ENCODE peak calls at places on chromosomes 12 and 14, in ten cellular contexts. One of them, this sample, is unnamed.

GRCh38 chr14:35643513-35643912 is 109.5 kb downstream of the INSM2 start:
- DNase-seq in glutamatergic neuron: no peak
- DNase-seq in A549: no peak
- DNase-seq in renal cortical epithelial cell: no peak
- DNase-seq in heart right ventricle: no peak
- DNase-seq in NCI-H146: no peak
- DNase-seq in activated CD8-positive, alpha-beta memory T cell treated with anti-CD3 and anti-CD28 coated beads for 4 hours: no peak
- DNase-seq in activated T-helper 1 cell treated with anti-CD3 and anti-CD28 coated beads, Interleukin-2, amount 50 U/mL, for 16 hours: no peak
- DNase-seq in activated CD8-positive, alpha-beta T cell treated with anti-CD3 and anti-CD28 coated beads, Interleukin-2, amount 10 ng/mL, durations not matched to agents 7 days and 5 days: no peak
- DNase-seq in NCI-H748 treated with DMSO at 0.1 percent for 48 hours: no peak
- DNase-seq in this sample: no peak

GRCh38 chr12:15532364-15532977 is 210.2 kb downstream of the PTPRO start:
- DNase-seq in NCI-H748 treated with DMSO at 0.1 percent for 48 hours: no peak
- DNase-seq in activated CD8-positive, alpha-beta T cell treated with anti-CD3 and anti-CD28 coated beads, Interleukin-2, amount 10 ng/mL, durations not matched to agents 7 days and 5 days: peak
- DNase-seq in heart right ventricle: no peak
- DNase-seq in activated T-helper 1 cell treated with anti-CD3 and anti-CD28 coated beads, Interleukin-2, amount 50 U/mL, for 16 hours: no peak
- DNase-seq in A549: peak
- DNase-seq in glutamatergic neuron: no peak
- DNase-seq in NCI-H146: peak
- DNase-seq in renal cortical epithelial cell: peak
- DNase-seq in activated CD8-positive, alpha-beta memory T cell treated with anti-CD3 and anti-CD28 coated beads for 4 hours: no peak
- DNase-seq in this sample: peak

GRCh38 chr12:66409195-66409871 is 107.0 kb downstream of the HELB start:
- DNase-seq in NCI-H748 treated with DMSO at 0.1 percent for 48 hours: no peak
- DNase-seq in activated T-helper 1 cell treated with anti-CD3 and anti-CD28 coated beads, Interleukin-2, amount 50 U/mL, for 16 hours: no peak
- DNase-seq in NCI-H146: no peak
- DNase-seq in renal cortical epithelial cell: peak
- DNase-seq in activated CD8-positive, alpha-beta memory T cell treated with anti-CD3 and anti-CD28 coated beads for 4 hours: no peak
- DNase-seq in heart right ventricle: no peak
- DNase-seq in A549: peak
- DNase-seq in activated CD8-positive, alpha-beta T cell treated with anti-CD3 and anti-CD28 coated beads, Interleukin-2, amount 10 ng/mL, durations not matched to agents 7 days and 5 days: peak
- DNase-seq in glutamatergic neuron: no peak
- DNase-seq in this sample: peak

GRCh38 chr14:97282644-97283403 is 485.6 kb downstream of the VRK1 start:
- DNase-seq in heart right ventricle: no peak
- DNase-seq in NCI-H146: no peak
- DNase-seq in NCI-H748 treated with DMSO at 0.1 percent for 48 hours: no peak
- DNase-seq in A549: no peak
- DNase-seq in activated CD8-positive, alpha-beta memory T cell treated with anti-CD3 and anti-CD28 coated beads for 4 hours: no peak
- DNase-seq in glutamatergic neuron: no peak
- DNase-seq in activated T-helper 1 cell treated with anti-CD3 and anti-CD28 coated beads, Interleukin-2, amount 50 U/mL, for 16 hours: no peak
- DNase-seq in renal cortical epithelial cell: no peak
- DNase-seq in activated CD8-positive, alpha-beta T cell treated with anti-CD3 and anti-CD28 coated beads, Interleukin-2, amount 10 ng/mL, durations not matched to agents 7 days and 5 days: no peak
- DNase-seq in this sample: no peak

GRCh38 chr14:54713364-54713763 is 146.4 kb downstream of the SAMD4A start:
- DNase-seq in activated CD8-positive, alpha-beta memory T cell treated with anti-CD3 and anti-CD28 coated beads for 4 hours: no peak
- DNase-seq in NCI-H146: no peak
- DNase-seq in NCI-H748 treated with DMSO at 0.1 percent for 48 hours: no peak
- DNase-seq in activated T-helper 1 cell treated with anti-CD3 and anti-CD28 coated beads, Interleukin-2, amount 50 U/mL, for 16 hours: no peak
- DNase-seq in A549: no peak
- DNase-seq in renal cortical epithelial cell: no peak
- DNase-seq in glutamatergic neuron: no peak
- DNase-seq in activated CD8-positive, alpha-beta T cell treated with anti-CD3 and anti-CD28 coated beads, Interleukin-2, amount 10 ng/mL, durations not matched to agents 7 days and 5 days: no peak
- DNase-seq in heart right ventricle: no peak
- DNase-seq in this sample: no peak

GRCh38 chr14:33754264-33754663 is 196.6 kb downstream of the EGLN3 start:
- DNase-seq in activated CD8-positive, alpha-beta T cell treated with anti-CD3 and anti-CD28 coated beads, Interleukin-2, amount 10 ng/mL, durations not matched to agents 7 days and 5 days: no peak
- DNase-seq in activated CD8-positive, alpha-beta memory T cell treated with anti-CD3 and anti-CD28 coated beads for 4 hours: no peak
- DNase-seq in activated T-helper 1 cell treated with anti-CD3 and anti-CD28 coated beads, Interleukin-2, amount 50 U/mL, for 16 hours: no peak
- DNase-seq in A549: no peak
- DNase-seq in glutamatergic neuron: no peak
- DNase-seq in NCI-H146: no peak
- DNase-seq in NCI-H748 treated with DMSO at 0.1 percent for 48 hours: no peak
- DNase-seq in heart right ventricle: no peak
- DNase-seq in renal cortical epithelial cell: peak
- DNase-seq in this sample: no peak

GRCh38 chr12:109687250-109687649 is 26.4 kb upstream of the FAM222A start:
- DNase-seq in NCI-H748 treated with DMSO at 0.1 percent for 48 hours: no peak
- DNase-seq in NCI-H146: no peak
- DNase-seq in activated T-helper 1 cell treated with anti-CD3 and anti-CD28 coated beads, Interleukin-2, amount 50 U/mL, for 16 hours: no peak
- DNase-seq in A549: no peak
- DNase-seq in activated CD8-positive, alpha-beta T cell treated with anti-CD3 and anti-CD28 coated beads, Interleukin-2, amount 10 ng/mL, durations not matched to agents 7 days and 5 days: no peak
- DNase-seq in heart right ventricle: no peak
- DNase-seq in glutamatergic neuron: no peak
- DNase-seq in renal cortical epithelial cell: no peak
- DNase-seq in activated CD8-positive, alpha-beta memory T cell treated with anti-CD3 and anti-CD28 coated beads for 4 hours: no peak
- DNase-seq in this sample: no peak

GRCh38 chr14:73462815-73463214 is 4.5 kb upstream of the NUMB start:
- DNase-seq in activated CD8-positive, alpha-beta memory T cell treated with anti-CD3 and anti-CD28 coated beads for 4 hours: no peak
- DNase-seq in NCI-H748 treated with DMSO at 0.1 percent for 48 hours: no peak
- DNase-seq in glutamatergic neuron: no peak
- DNase-seq in A549: no peak
- DNase-seq in heart right ventricle: no peak
- DNase-seq in NCI-H146: no peak
- DNase-seq in activated T-helper 1 cell treated with anti-CD3 and anti-CD28 coated beads, Interleukin-2, amount 50 U/mL, for 16 hours: no peak
- DNase-seq in renal cortical epithelial cell: no peak
- DNase-seq in activated CD8-positive, alpha-beta T cell treated with anti-CD3 and anti-CD28 coated beads, Interleukin-2, amount 10 ng/mL, durations not matched to agents 7 days and 5 days: no peak
- DNase-seq in this sample: peak

GRCh38 chr12:120264511-120265202 is 873 bp downstream of the PXN start:
- DNase-seq in NCI-H748 treated with DMSO at 0.1 percent for 48 hours: no peak
- DNase-seq in heart right ventricle: no peak
- DNase-seq in A549: no peak
- DNase-seq in NCI-H146: no peak
- DNase-seq in activated T-helper 1 cell treated with anti-CD3 and anti-CD28 coated beads, Interleukin-2, amount 50 U/mL, for 16 hours: no peak
- DNase-seq in activated CD8-positive, alpha-beta memory T cell treated with anti-CD3 and anti-CD28 coated beads for 4 hours: no peak
- DNase-seq in glutamatergic neuron: no peak
- DNase-seq in renal cortical epithelial cell: no peak
- DNase-seq in activated CD8-positive, alpha-beta T cell treated with anti-CD3 and anti-CD28 coated beads, Interleukin-2, amount 10 ng/mL, durations not matched to agents 7 days and 5 days: no peak
- DNase-seq in this sample: no peak

GRCh38 chr14:46820291-46820690 is 168.7 kb upstream of the RPL10L start:
- DNase-seq in heart right ventricle: no peak
- DNase-seq in NCI-H146: no peak
- DNase-seq in glutamatergic neuron: no peak
- DNase-seq in activated CD8-positive, alpha-beta T cell treated with anti-CD3 and anti-CD28 coated beads, Interleukin-2, amount 10 ng/mL, durations not matched to agents 7 days and 5 days: no peak
- DNase-seq in renal cortical epithelial cell: no peak
- DNase-seq in activated CD8-positive, alpha-beta memory T cell treated with anti-CD3 and anti-CD28 coated beads for 4 hours: no peak
- DNase-seq in A549: no peak
- DNase-seq in activated T-helper 1 cell treated with anti-CD3 and anti-CD28 coated beads, Interleukin-2, amount 50 U/mL, for 16 hours: no peak
- DNase-seq in NCI-H748 treated with DMSO at 0.1 percent for 48 hours: no peak
- DNase-seq in this sample: no peak

GRCh38 chr12:54390668-54391551 is 6.4 kb upstream of the ZNF385A start:
- DNase-seq in heart right ventricle: peak
- DNase-seq in NCI-H146: peak
- DNase-seq in activated T-helper 1 cell treated with anti-CD3 and anti-CD28 coated beads, Interleukin-2, amount 50 U/mL, for 16 hours: peak
- DNase-seq in A549: no peak
- DNase-seq in NCI-H748 treated with DMSO at 0.1 percent for 48 hours: peak
- DNase-seq in glutamatergic neuron: peak
- DNase-seq in activated CD8-positive, alpha-beta T cell treated with anti-CD3 and anti-CD28 coated beads, Interleukin-2, amount 10 ng/mL, durations not matched to agents 7 days and 5 days: peak
- DNase-seq in activated CD8-positive, alpha-beta memory T cell treated with anti-CD3 and anti-CD28 coated beads for 4 hours: peak
- DNase-seq in renal cortical epithelial cell: no peak
- DNase-seq in this sample: peak

GRCh38 chr12:118617922-118618450 is 241.6 kb downstream of the SUDS3 start:
- DNase-seq in activated T-helper 1 cell treated with anti-CD3 and anti-CD28 coated beads, Interleukin-2, amount 50 U/mL, for 16 hours: no peak
- DNase-seq in NCI-H146: no peak
- DNase-seq in activated CD8-positive, alpha-beta memory T cell treated with anti-CD3 and anti-CD28 coated beads for 4 hours: no peak
- DNase-seq in NCI-H748 treated with DMSO at 0.1 percent for 48 hours: no peak
- DNase-seq in renal cortical epithelial cell: no peak
- DNase-seq in activated CD8-positive, alpha-beta T cell treated with anti-CD3 and anti-CD28 coated beads, Interleukin-2, amount 10 ng/mL, durations not matched to agents 7 days and 5 days: no peak
- DNase-seq in glutamatergic neuron: no peak
- DNase-seq in heart right ventricle: no peak
- DNase-seq in A549: no peak
- DNase-seq in this sample: peak

GRCh38 chr14:63248211-63248610 is 44.0 kb downstream of the RHOJ start:
- DNase-seq in activated CD8-positive, alpha-beta memory T cell treated with anti-CD3 and anti-CD28 coated beads for 4 hours: no peak
- DNase-seq in NCI-H748 treated with DMSO at 0.1 percent for 48 hours: no peak
- DNase-seq in activated CD8-positive, alpha-beta T cell treated with anti-CD3 and anti-CD28 coated beads, Interleukin-2, amount 10 ng/mL, durations not matched to agents 7 days and 5 days: no peak
- DNase-seq in A549: no peak
- DNase-seq in heart right ventricle: no peak
- DNase-seq in glutamatergic neuron: no peak
- DNase-seq in NCI-H146: no peak
- DNase-seq in activated T-helper 1 cell treated with anti-CD3 and anti-CD28 coated beads, Interleukin-2, amount 50 U/mL, for 16 hours: no peak
- DNase-seq in renal cortical epithelial cell: no peak
- DNase-seq in this sample: no peak